ENCODE peak calls at places on chromosomes 7 and 10, in ten cellular contexts. One of them, this sample, is unnamed.
A peak's percentile ranks its signal among the peaks of the same experiment; 100 is the strongest.

GRCh38 chr7:157516911-157517781 is 180.3 kb downstream of the DNAJB6 start:
- DNase-seq in fibroblast of the aortic adventitia: no peak
- DNase-seq in cardiac muscle cell: no peak
- DNase-seq in HFF-Myc: no peak
- DNase-seq in H9: no peak
- DNase-seq in nephron progenitor cell: no peak
- DNase-seq in Panc1: no peak
- DNase-seq in lower leg skin: peak; percentile 70
- DNase-seq in dorsolateral prefrontal cortex: no peak
- DNase-seq in astrocyte: no peak
- DNase-seq in this sample: no peak

GRCh38 chr7:73704640-73705550 is 14.6 kb downstream of the STX1A start:
- DNase-seq in fibroblast of the aortic adventitia: peak; percentile 72
- DNase-seq in cardiac muscle cell: peak; percentile 59
- DNase-seq in HFF-Myc: no peak
- DNase-seq in H9: no peak
- DNase-seq in nephron progenitor cell: no peak
- DNase-seq in Panc1: peak; percentile 90
- DNase-seq in lower leg skin: no peak
- DNase-seq in dorsolateral prefrontal cortex: peak; percentile 62
- DNase-seq in astrocyte: peak; percentile 79
- DNase-seq in this sample: no peak

GRCh38 chr10:33381897-33382578 is 47.6 kb upstream of the NRP1 start:
- DNase-seq in fibroblast of the aortic adventitia: peak; percentile 96
- DNase-seq in cardiac muscle cell: peak; percentile 74
- DNase-seq in HFF-Myc: peak; percentile 92
- DNase-seq in H9: no peak
- DNase-seq in nephron progenitor cell: no peak
- DNase-seq in Panc1: no peak
- DNase-seq in lower leg skin: no peak
- DNase-seq in dorsolateral prefrontal cortex: no peak
- DNase-seq in astrocyte: peak; percentile 66
- DNase-seq in this sample: peak; percentile 89

GRCh38 chr10:11163990-11164805 is 146.5 kb downstream of the CELF2 start:
- DNase-seq in fibroblast of the aortic adventitia: peak; percentile 17
- DNase-seq in cardiac muscle cell: no peak
- DNase-seq in HFF-Myc: no peak
- DNase-seq in H9: no peak
- DNase-seq in nephron progenitor cell: no peak
- DNase-seq in Panc1: no peak
- DNase-seq in lower leg skin: no peak
- DNase-seq in dorsolateral prefrontal cortex: no peak
- DNase-seq in astrocyte: no peak
- DNase-seq in this sample: no peak

GRCh38 chr7:91240546-91240945 is 23.7 kb upstream of the FZD1 start:
- DNase-seq in fibroblast of the aortic adventitia: peak; percentile 84
- DNase-seq in cardiac muscle cell: peak; percentile 85
- DNase-seq in HFF-Myc: no peak
- DNase-seq in H9: no peak
- DNase-seq in nephron progenitor cell: no peak
- DNase-seq in Panc1: no peak
- DNase-seq in lower leg skin: no peak
- DNase-seq in dorsolateral prefrontal cortex: no peak
- DNase-seq in astrocyte: no peak
- DNase-seq in this sample: peak; percentile 53

GRCh38 chr10:88114368-88114767 is 250.9 kb downstream of the PTEN start:
- DNase-seq in fibroblast of the aortic adventitia: no peak
- DNase-seq in cardiac muscle cell: peak; percentile 39
- DNase-seq in HFF-Myc: no peak
- DNase-seq in H9: peak; percentile 73
- DNase-seq in nephron progenitor cell: no peak
- DNase-seq in Panc1: peak; percentile 42
- DNase-seq in lower leg skin: no peak
- DNase-seq in dorsolateral prefrontal cortex: peak; percentile 10
- DNase-seq in astrocyte: no peak
- DNase-seq in this sample: no peak

GRCh38 chr7:37045786-37046185 is 321.5 kb upstream of the AOAH start:
- DNase-seq in fibroblast of the aortic adventitia: peak; percentile 3
- DNase-seq in cardiac muscle cell: peak; percentile 17
- DNase-seq in HFF-Myc: no peak
- DNase-seq in H9: no peak
- DNase-seq in nephron progenitor cell: no peak
- DNase-seq in Panc1: no peak
- DNase-seq in lower leg skin: no peak
- DNase-seq in dorsolateral prefrontal cortex: no peak
- DNase-seq in astrocyte: no peak
- DNase-seq in this sample: no peak

GRCh38 chr10:132421377-132422168 is 24.6 kb downstream of the PWWP2B start:
- DNase-seq in fibroblast of the aortic adventitia: peak; percentile 60
- DNase-seq in cardiac muscle cell: peak; percentile 42
- DNase-seq in HFF-Myc: no peak
- DNase-seq in H9: no peak
- DNase-seq in nephron progenitor cell: no peak
- DNase-seq in Panc1: no peak
- DNase-seq in lower leg skin: peak; percentile 95
- DNase-seq in dorsolateral prefrontal cortex: peak; percentile 49
- DNase-seq in astrocyte: peak; percentile 27
- DNase-seq in this sample: peak; percentile 60

GRCh38 chr7:77759294-77759889 is 38.8 kb downstream of the TMEM60 start:
- DNase-seq in fibroblast of the aortic adventitia: peak; percentile 85
- DNase-seq in cardiac muscle cell: peak; percentile 82
- DNase-seq in HFF-Myc: peak; percentile 55
- DNase-seq in H9: peak; percentile 38
- DNase-seq in nephron progenitor cell: peak; percentile 69
- DNase-seq in Panc1: peak; percentile 60
- DNase-seq in lower leg skin: no peak
- DNase-seq in dorsolateral prefrontal cortex: peak; percentile 54
- DNase-seq in astrocyte: peak; percentile 34
- DNase-seq in this sample: peak; percentile 67

GRCh38 chr10:31129261-31129660 is 97.6 kb upstream of the ZNF438 start:
- DNase-seq in fibroblast of the aortic adventitia: peak; percentile 98
- DNase-seq in cardiac muscle cell: peak; percentile 98
- DNase-seq in HFF-Myc: peak; percentile 71
- DNase-seq in H9: peak; percentile 49
- DNase-seq in nephron progenitor cell: no peak
- DNase-seq in Panc1: no peak
- DNase-seq in lower leg skin: no peak
- DNase-seq in dorsolateral prefrontal cortex: peak; percentile 11
- DNase-seq in astrocyte: peak; percentile 93
- DNase-seq in this sample: peak; percentile 46

DNA sequence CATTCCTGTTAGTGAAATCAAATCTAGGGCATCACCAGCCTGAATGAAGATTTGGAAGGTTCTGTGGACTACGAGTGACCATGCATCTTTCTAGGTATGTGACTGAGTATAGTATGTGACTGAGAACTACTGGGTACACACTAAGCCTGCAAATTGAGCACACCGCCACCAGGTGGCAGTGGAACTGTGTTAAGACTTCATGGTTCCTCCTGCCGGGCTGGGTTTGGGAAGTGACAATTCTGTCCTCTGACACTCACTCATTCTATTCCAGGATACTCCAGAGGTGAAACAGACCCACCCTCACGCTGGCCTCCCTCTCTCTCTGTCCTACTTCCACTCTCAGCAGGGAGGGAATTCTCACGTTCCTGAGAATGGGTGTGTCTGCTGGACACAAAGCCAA is 84.0 kb upstream of the TMEM248 start:
- DNase-seq in fibroblast of the aortic adventitia: no peak
- DNase-seq in cardiac muscle cell: peak; percentile 22
- DNase-seq in HFF-Myc: peak; percentile 43
- DNase-seq in H9: peak; percentile 83
- DNase-seq in nephron progenitor cell: peak; percentile 34
- DNase-seq in Panc1: no peak
- DNase-seq in lower leg skin: no peak
- DNase-seq in dorsolateral prefrontal cortex: no peak
- DNase-seq in astrocyte: no peak
- DNase-seq in this sample: no peak
- TF ChIP-seq CTCF in fibroblast of the aortic adventitia: peak; percentile 24
- TF ChIP-seq CTCF in cardiac muscle cell: peak; percentile 25
- TF ChIP-seq CTCF in HFF-Myc: peak; percentile 71
- TF ChIP-seq CTCF in H9: peak; percentile 93
- TF ChIP-seq CTCF in nephron progenitor cell: peak; percentile 41
- TF ChIP-seq CTCF in Panc1: no peak
- TF ChIP-seq CTCF in lower leg skin: no peak
- TF ChIP-seq CTCF in dorsolateral prefrontal cortex: no peak
- TF ChIP-seq CTCF in astrocyte: peak; percentile 33
- TF ChIP-seq CTCF in this sample: peak; percentile 78

DNA sequence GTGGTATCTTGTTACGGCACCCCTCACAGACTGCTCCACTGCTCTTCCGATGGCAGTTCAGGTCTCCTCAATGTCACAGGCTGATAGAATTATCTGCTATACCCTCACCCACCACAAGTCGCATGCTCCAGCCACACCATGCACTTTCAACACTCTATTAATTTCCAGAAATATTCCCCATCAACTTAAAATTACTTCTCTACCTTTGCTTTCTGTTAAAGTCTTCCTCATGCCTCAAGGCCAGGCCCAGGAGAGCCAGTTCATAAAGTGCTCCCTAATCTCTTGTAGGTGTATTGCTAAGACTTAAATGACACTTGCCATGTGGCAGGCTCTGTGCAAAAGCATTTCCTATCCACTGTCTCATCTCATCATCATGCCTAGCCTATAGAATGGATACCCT is 105.9 kb upstream of the ARID5B start:
- DNase-seq in fibroblast of the aortic adventitia: no peak
- DNase-seq in cardiac muscle cell: no peak
- DNase-seq in HFF-Myc: no peak
- DNase-seq in H9: peak; percentile 32
- DNase-seq in nephron progenitor cell: no peak
- DNase-seq in Panc1: no peak
- DNase-seq in lower leg skin: no peak
- DNase-seq in dorsolateral prefrontal cortex: no peak
- DNase-seq in astrocyte: no peak
- DNase-seq in this sample: no peak
- TF ChIP-seq CTCF in fibroblast of the aortic adventitia: peak; percentile 11
- TF ChIP-seq CTCF in cardiac muscle cell: peak; percentile 8
- TF ChIP-seq CTCF in HFF-Myc: no peak
- TF ChIP-seq CTCF in H9: peak; percentile 58
- TF ChIP-seq CTCF in nephron progenitor cell: peak; percentile 16
- TF ChIP-seq CTCF in Panc1: peak; percentile 34
- TF ChIP-seq CTCF in lower leg skin: no peak
- TF ChIP-seq CTCF in dorsolateral prefrontal cortex: no peak
- TF ChIP-seq CTCF in astrocyte: peak; percentile 8
- TF ChIP-seq CTCF in this sample: peak; percentile 52

DNA sequence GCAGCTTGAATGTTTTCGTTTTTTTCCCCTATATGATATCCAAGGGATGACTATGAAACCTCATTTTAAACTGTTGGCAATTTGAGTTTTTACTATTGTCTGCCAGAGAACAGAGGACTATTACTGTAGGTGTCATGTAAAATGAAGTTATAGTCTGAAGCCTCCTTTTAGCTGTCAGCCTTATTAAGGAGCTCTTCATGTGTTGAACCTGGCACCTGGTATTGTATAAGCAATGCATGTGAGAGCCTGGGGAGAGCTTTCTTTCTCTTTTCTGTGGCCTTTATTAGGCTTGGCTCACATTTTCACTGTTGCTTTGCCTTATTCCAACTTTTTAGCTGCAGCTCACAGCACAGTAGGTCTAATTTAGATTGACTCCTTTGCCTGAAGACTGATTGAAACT is 119.1 kb upstream of the FOXP2 start:
- DNase-seq in fibroblast of the aortic adventitia: no peak
- DNase-seq in cardiac muscle cell: no peak
- DNase-seq in HFF-Myc: no peak
- DNase-seq in H9: no peak
- DNase-seq in nephron progenitor cell: no peak
- DNase-seq in Panc1: no peak
- DNase-seq in lower leg skin: no peak
- DNase-seq in dorsolateral prefrontal cortex: no peak
- DNase-seq in astrocyte: no peak
- DNase-seq in this sample: no peak
- TF ChIP-seq CTCF in fibroblast of the aortic adventitia: no peak
- TF ChIP-seq CTCF in cardiac muscle cell: no peak
- TF ChIP-seq CTCF in HFF-Myc: no peak
- TF ChIP-seq CTCF in H9: no peak
- TF ChIP-seq CTCF in nephron progenitor cell: no peak
- TF ChIP-seq CTCF in Panc1: no peak
- TF ChIP-seq CTCF in lower leg skin: no peak
- TF ChIP-seq CTCF in dorsolateral prefrontal cortex: no peak
- TF ChIP-seq CTCF in astrocyte: no peak
- TF ChIP-seq CTCF in this sample: no peak

GRCh38 chr7:100881136-100881535 is 6.2 kb downstream of the SRRT start:
- DNase-seq in fibroblast of the aortic adventitia: no peak
- DNase-seq in cardiac muscle cell: no peak
- DNase-seq in HFF-Myc: no peak
- DNase-seq in H9: no peak
- DNase-seq in nephron progenitor cell: no peak
- DNase-seq in Panc1: no peak
- DNase-seq in lower leg skin: no peak
- DNase-seq in dorsolateral prefrontal cortex: no peak
- DNase-seq in astrocyte: no peak
- DNase-seq in this sample: no peak

GRCh38 chr7:100878685-100879084 is 3.8 kb downstream of the SRRT start:
- DNase-seq in fibroblast of the aortic adventitia: no peak
- DNase-seq in cardiac muscle cell: no peak
- DNase-seq in HFF-Myc: no peak
- DNase-seq in H9: no peak
- DNase-seq in nephron progenitor cell: no peak
- DNase-seq in Panc1: no peak
- DNase-seq in lower leg skin: no peak
- DNase-seq in dorsolateral prefrontal cortex: no peak
- DNase-seq in astrocyte: no peak
- DNase-seq in this sample: no peak

GRCh38 chr7:100882201-100882600 is 7.3 kb downstream of the SRRT start:
- DNase-seq in fibroblast of the aortic adventitia: no peak
- DNase-seq in cardiac muscle cell: no peak
- DNase-seq in HFF-Myc: no peak
- DNase-seq in H9: no peak
- DNase-seq in nephron progenitor cell: no peak
- DNase-seq in Panc1: no peak
- DNase-seq in lower leg skin: no peak
- DNase-seq in dorsolateral prefrontal cortex: no peak
- DNase-seq in astrocyte: no peak
- DNase-seq in this sample: no peak

GRCh38 chr7:100879685-100880261 is 4.9 kb downstream of the SRRT start:
- DNase-seq in fibroblast of the aortic adventitia: no peak
- DNase-seq in cardiac muscle cell: no peak
- DNase-seq in HFF-Myc: no peak
- DNase-seq in H9: no peak
- DNase-seq in nephron progenitor cell: no peak
- DNase-seq in Panc1: no peak
- DNase-seq in lower leg skin: no peak
- DNase-seq in dorsolateral prefrontal cortex: no peak
- DNase-seq in astrocyte: no peak
- DNase-seq in this sample: no peak

DNA sequence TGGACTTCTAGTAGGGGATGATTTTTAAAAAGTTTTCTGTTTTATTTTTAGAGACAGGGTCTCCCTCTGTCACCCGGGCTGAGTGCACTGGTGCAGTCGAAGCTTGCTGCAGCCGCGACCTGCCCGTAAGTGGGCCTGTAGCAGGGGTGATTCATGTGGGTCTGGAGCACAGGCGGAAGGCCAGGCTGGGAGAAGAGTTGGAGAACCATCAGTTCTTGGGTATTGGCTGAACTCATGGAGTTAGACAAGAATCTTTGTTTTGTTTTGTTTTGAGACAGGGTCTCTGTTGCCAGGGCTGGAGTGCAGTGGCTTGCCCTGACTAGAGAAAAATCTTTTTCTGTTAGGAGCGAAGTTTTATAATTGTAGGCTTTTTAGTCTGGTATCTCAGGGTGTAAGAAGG is 5.7 kb downstream of the SRRT start:
- DNase-seq in fibroblast of the aortic adventitia: no peak
- DNase-seq in cardiac muscle cell: no peak
- DNase-seq in HFF-Myc: no peak
- DNase-seq in H9: no peak
- DNase-seq in nephron progenitor cell: no peak
- DNase-seq in Panc1: no peak
- DNase-seq in lower leg skin: no peak
- DNase-seq in dorsolateral prefrontal cortex: no peak
- DNase-seq in astrocyte: no peak
- DNase-seq in this sample: no peak
- TF ChIP-seq CTCF in fibroblast of the aortic adventitia: no peak
- TF ChIP-seq CTCF in cardiac muscle cell: no peak
- TF ChIP-seq CTCF in HFF-Myc: no peak
- TF ChIP-seq CTCF in H9: no peak
- TF ChIP-seq CTCF in nephron progenitor cell: no peak
- TF ChIP-seq CTCF in Panc1: no peak
- TF ChIP-seq CTCF in lower leg skin: no peak
- TF ChIP-seq CTCF in dorsolateral prefrontal cortex: no peak
- TF ChIP-seq CTCF in astrocyte: no peak
- TF ChIP-seq CTCF in this sample: no peak

This sample was measured in HFFc6.